ENCODE peak calls at places on chromosomes 2 and 18, in eight cellular contexts. Z, S, D, M, V, K, R and Q are unnamed samples.
A peak's percentile ranks its signal among the peaks of the same experiment; 100 is the strongest.

GRCh38 chr18:24817150-24818068 is 357.0 kb downstream of the HRH4 start:
- DNase-seq in Z (peak; percentile 38), S (no peak), D (no peak), M (no peak), V (no peak), K (no peak), R (no peak), Q (no peak)

GRCh38 chr2:19021721-19022120 is 336.7 kb downstream of the OSR1 start:
- DNase-seq in Z (no peak), S (no peak), D (no peak), M (peak; percentile 91), V (no peak), K (no peak), R (no peak), Q (no peak)

GRCh38 chr2:74894261-74895030 is 60.5 kb downstream of the HK2 start:
- DNase-seq in Z (no peak), S (no peak), D (peak; percentile 37), M (peak; percentile 94), V (peak; percentile 42), K (no peak), R (no peak), Q (no peak)

GRCh38 chr2:134657650-134658250 is 61.0 kb downstream of the TMEM163 start:
- DNase-seq in Z (peak; percentile 49), S (no peak), D (peak; percentile 7), M (no peak), V (peak; percentile 27), K (no peak), R (no peak), Q (no peak)

GRCh38 chr18:12990128-12990485 is 1.1 kb upstream of the CEP192 start:
- DNase-seq in Z (no peak), S (no peak), D (peak; percentile 10), M (no peak), V (no peak), K (no peak), R (no peak), Q (no peak)

GRCh38 chr2:163752252-163752651 is 16.4 kb upstream of the FIGN start:
- DNase-seq in Z (no peak), S (no peak), D (peak; percentile 53), M (no peak), V (peak; percentile 28), K (no peak), R (no peak), Q (no peak)

GRCh38 chr2:20677301-20678176 is 10.6 kb downstream of the GDF7 start:
- DNase-seq in Z (peak; percentile 35), S (no peak), D (no peak), M (no peak), V (no peak), K (no peak), R (no peak), Q (no peak)

GRCh38 chr2:102975996-102976636 is 214.3 kb downstream of the TMEM182 start:
- DNase-seq in Z (peak; percentile 83), S (no peak), D (peak; percentile 66), M (no peak), V (no peak), K (no peak), R (no peak), Q (no peak)

GRCh38 chr2:177329035-177329434 is 63.5 kb upstream of the AGPS start:
- DNase-seq in Z (no peak), S (no peak), D (no peak), M (no peak), V (peak; percentile 13), K (no peak), R (no peak), Q (no peak)

GRCh38 chr2:118089015-118089800 is 937 bp downstream of the INSIG2 start:
- DNase-seq in Z (peak; percentile 37), S (no peak), D (peak; percentile 69), M (no peak), V (peak; percentile 21), K (peak; percentile 3), R (peak; percentile 18), Q (no peak)

GRCh38 chr18:48749768-48750167 is 201.0 kb downstream of the SMAD7 start:
- DNase-seq in Z (no peak), S (no peak), D (no peak), M (peak; percentile 46), V (peak; percentile 19), K (no peak), R (no peak), Q (no peak)

GRCh38 chr2:239729681-239730566 is 295.2 kb downstream of the NDUFA10 start:
- DNase-seq in Z (no peak), S (no peak), D (no peak), M (no peak), V (no peak), K (no peak), R (no peak), Q (no peak)

GRCh38 chr2:111662771-111663470 is 221.1 kb downstream of the ANAPC1 start:
- DNase-seq in Z (no peak), S (no peak), D (peak; percentile 62), M (no peak), V (peak; percentile 46), K (peak; percentile 17), R (no peak), Q (peak; percentile 23)

GRCh38 chr18:57819119-57819518 is 16.0 kb upstream of the ATP8B1 start:
- DNase-seq in Z (no peak), S (no peak), D (no peak), M (no peak), V (no peak), K (no peak), R (no peak), Q (no peak)

GRCh38 chr2:170401187-170401586 is 223.2 kb downstream of the MYO3B start:
- DNase-seq in Z (no peak), S (no peak), D (no peak), M (no peak), V (no peak), K (no peak), R (no peak), Q (no peak)

GRCh38 chr2:133755515-133756311 is 187.4 kb upstream of the NCKAP5 start:
- DNase-seq in Z (peak; percentile 30), S (no peak), D (no peak), M (peak; percentile 93), V (peak; percentile 51), K (no peak), R (no peak), Q (no peak)

GRCh38 chr2:12397861-12398260 is 318.9 kb upstream of the TRIB2 start:
- DNase-seq in Z (no peak), S (no peak), D (peak; percentile 36), M (no peak), V (no peak), K (no peak), R (no peak), Q (no peak)

GRCh38 chr2:168584934-168585333 is 128.9 kb downstream of the CERS6 start:
- DNase-seq in Z (no peak), S (no peak), D (no peak), M (no peak), V (no peak), K (no peak), R (no peak), Q (no peak)

GRCh38 chr18:44635546-44635945 is 45.1 kb upstream of the SETBP1 start:
- DNase-seq in Z (no peak), S (no peak), D (no peak), M (no peak), V (no peak), K (no peak), R (no peak), Q (no peak)

GRCh38 chr2:136424112-136424511 is 306.2 kb upstream of the CXCR4 start:
- DNase-seq in Z (no peak), S (no peak), D (no peak), M (no peak), V (no peak), K (no peak), R (peak; percentile 24), Q (no peak)

GRCh38 chr2:23241611-23242245 is 143.3 kb upstream of the KLHL29 start:
- DNase-seq in Z (no peak), S (no peak), D (no peak), M (no peak), V (no peak), K (no peak), R (no peak), Q (no peak)

GRCh38 chr2:30655211-30655610 is 152.0 kb downstream of the CAPN13 start:
- DNase-seq in Z (no peak), S (no peak), D (no peak), M (no peak), V (peak; percentile 51), K (no peak), R (no peak), Q (no peak)

GRCh38 chr18:44927127-44927849 is 246.6 kb downstream of the SETBP1 start:
- DNase-seq in Z (no peak), S (no peak), D (peak; percentile 51), M (no peak), V (no peak), K (no peak), R (no peak), Q (no peak)

GRCh38 chr2:168529054-168529833 is 73.2 kb downstream of the CERS6 start:
- DNase-seq in Z (no peak), S (no peak), D (no peak), M (no peak), V (no peak), K (no peak), R (no peak), Q (no peak)

GRCh38 chr18:21389283-21389682 is 147.3 kb downstream of the GREB1L start:
- DNase-seq in Z (no peak), S (no peak), D (peak; percentile 23), M (no peak), V (no peak), K (no peak), R (no peak), Q (no peak)